ENCODE peak calls at places on chromosomes 5 and 9, in eight cellular contexts. One of them, this sample, is unnamed.

GRCh38 chr9:8221462-8221861 is 421.9 kb upstream of the DMAC1 start:
- DNase-seq in cardiac muscle cell: no peak
- DNase-seq in choroid plexus epithelial cell: no peak
- DNase-seq in psoas muscle: no peak
- DNase-seq in IMR-90: no peak
- DNase-seq in fibroblast of lung: no peak
- DNase-seq in pancreas: no peak
- DNase-seq in upper lobe of right lung: no peak
- DNase-seq in this sample: no peak

GRCh38 chr5:78706825-78707224 is 58.3 kb upstream of the LHFPL2 start:
- DNase-seq in cardiac muscle cell: no peak
- DNase-seq in choroid plexus epithelial cell: peak; percentile 61
- DNase-seq in psoas muscle: no peak
- DNase-seq in IMR-90: peak; percentile 41
- DNase-seq in fibroblast of lung: no peak
- DNase-seq in pancreas: no peak
- DNase-seq in upper lobe of right lung: no peak
- DNase-seq in this sample: no peak

GRCh38 chr5:115920171-115920725 is 42.0 kb upstream of the LVRN start:
- DNase-seq in cardiac muscle cell: no peak
- DNase-seq in choroid plexus epithelial cell: no peak
- DNase-seq in psoas muscle: no peak
- DNase-seq in IMR-90: peak; percentile 43
- DNase-seq in fibroblast of lung: peak; percentile 27
- DNase-seq in pancreas: no peak
- DNase-seq in upper lobe of right lung: no peak
- DNase-seq in this sample: no peak

GRCh38 chr5:69158039-69158438 is 8.9 kb upstream of the CCNB1 start:
- DNase-seq in cardiac muscle cell: no peak
- DNase-seq in choroid plexus epithelial cell: no peak
- DNase-seq in psoas muscle: no peak
- DNase-seq in IMR-90: no peak
- DNase-seq in fibroblast of lung: no peak
- DNase-seq in pancreas: no peak
- DNase-seq in upper lobe of right lung: no peak
- DNase-seq in this sample: no peak

GRCh38 chr9:842918-843468 is 1.5 kb downstream of the DMRT1 start:
- DNase-seq in cardiac muscle cell: no peak
- DNase-seq in choroid plexus epithelial cell: no peak
- DNase-seq in psoas muscle: no peak
- DNase-seq in IMR-90: no peak
- DNase-seq in fibroblast of lung: no peak
- DNase-seq in pancreas: no peak
- DNase-seq in upper lobe of right lung: no peak
- DNase-seq in this sample: no peak

GRCh38 chr9:122354536-122355199 is 16.2 kb upstream of the PTGS1 start:
- DNase-seq in cardiac muscle cell: no peak
- DNase-seq in choroid plexus epithelial cell: no peak
- DNase-seq in psoas muscle: no peak
- DNase-seq in IMR-90: no peak
- DNase-seq in fibroblast of lung: no peak
- DNase-seq in pancreas: no peak
- DNase-seq in upper lobe of right lung: no peak
- DNase-seq in this sample: no peak

GRCh38 chr9:98972641-98973545 is 29.2 kb downstream of the COL15A1 start:
- DNase-seq in cardiac muscle cell: no peak
- DNase-seq in choroid plexus epithelial cell: no peak
- DNase-seq in psoas muscle: no peak
- DNase-seq in IMR-90: no peak
- DNase-seq in fibroblast of lung: no peak
- DNase-seq in pancreas: no peak
- DNase-seq in upper lobe of right lung: no peak
- DNase-seq in this sample: no peak

GRCh38 chr5:14178091-14178490 is 34.9 kb downstream of the TRIO start:
- DNase-seq in cardiac muscle cell: no peak
- DNase-seq in choroid plexus epithelial cell: no peak
- DNase-seq in psoas muscle: no peak
- DNase-seq in IMR-90: no peak
- DNase-seq in fibroblast of lung: no peak
- DNase-seq in pancreas: no peak
- DNase-seq in upper lobe of right lung: no peak
- DNase-seq in this sample: no peak

GRCh38 chr5:181058321-181058720 is 18.3 kb downstream of the BTNL9 start:
- DNase-seq in cardiac muscle cell: no peak
- DNase-seq in choroid plexus epithelial cell: no peak
- DNase-seq in psoas muscle: no peak
- DNase-seq in IMR-90: no peak
- DNase-seq in fibroblast of lung: no peak
- DNase-seq in pancreas: no peak
- DNase-seq in upper lobe of right lung: no peak
- DNase-seq in this sample: no peak

GRCh38 chr5:181054871-181055494 is 14.9 kb downstream of the BTNL9 start:
- DNase-seq in cardiac muscle cell: no peak
- DNase-seq in choroid plexus epithelial cell: no peak
- DNase-seq in psoas muscle: no peak
- DNase-seq in IMR-90: no peak
- DNase-seq in fibroblast of lung: no peak
- DNase-seq in pancreas: no peak
- DNase-seq in upper lobe of right lung: no peak
- DNase-seq in this sample: no peak

GRCh38 chr5:181058786-181059296 is 18.8 kb downstream of the BTNL9 start:
- DNase-seq in cardiac muscle cell: no peak
- DNase-seq in choroid plexus epithelial cell: no peak
- DNase-seq in psoas muscle: no peak
- DNase-seq in IMR-90: no peak
- DNase-seq in fibroblast of lung: no peak
- DNase-seq in pancreas: no peak
- DNase-seq in upper lobe of right lung: no peak
- DNase-seq in this sample: no peak

GRCh38 chr5:181054138-181054537 is 14.1 kb downstream of the BTNL9 start:
- DNase-seq in cardiac muscle cell: no peak
- DNase-seq in choroid plexus epithelial cell: no peak
- DNase-seq in psoas muscle: no peak
- DNase-seq in IMR-90: no peak
- DNase-seq in fibroblast of lung: no peak
- DNase-seq in pancreas: no peak
- DNase-seq in upper lobe of right lung: no peak
- DNase-seq in this sample: no peak

DNA sequence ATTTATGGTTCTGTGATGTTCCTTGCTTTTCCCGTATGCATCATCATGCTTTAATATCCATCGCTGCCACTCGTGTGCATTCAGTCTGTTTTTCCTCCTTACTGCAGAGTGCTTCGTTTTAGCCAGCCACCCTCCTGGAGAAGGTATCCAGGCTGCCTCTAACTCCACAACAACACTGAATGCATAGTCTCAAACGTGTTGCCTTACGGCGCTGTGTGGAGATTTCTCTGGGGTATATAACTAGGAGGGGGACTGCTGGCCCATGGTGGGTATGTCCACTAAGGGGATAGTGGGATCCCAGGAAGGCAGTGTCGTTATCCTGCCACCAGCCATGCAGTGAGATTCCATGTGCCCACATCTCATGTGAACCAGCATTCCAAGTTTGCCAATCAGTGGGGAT is 16.4 kb downstream of the BTNL9 start:
- DNase-seq in cardiac muscle cell: no peak
- DNase-seq in choroid plexus epithelial cell: no peak
- DNase-seq in psoas muscle: no peak
- DNase-seq in IMR-90: no peak
- DNase-seq in fibroblast of lung: no peak
- DNase-seq in pancreas: no peak
- DNase-seq in upper lobe of right lung: no peak
- DNase-seq in this sample: no peak
- TF ChIP-seq CTCF in cardiac muscle cell: no peak
- TF ChIP-seq CTCF in choroid plexus epithelial cell: no peak
- TF ChIP-seq CTCF in psoas muscle: no peak
- TF ChIP-seq CTCF in IMR-90: no peak
- TF ChIP-seq CTCF in fibroblast of lung: no peak
- TF ChIP-seq CTCF in pancreas: no peak
- TF ChIP-seq CTCF in upper lobe of right lung: no peak
- TF ChIP-seq CTCF in this sample: no peak

GRCh38 chr9:136886610-136887597 is 588 bp downstream of the TRAF2 start:
- DNase-seq in cardiac muscle cell: peak; percentile 71
- DNase-seq in choroid plexus epithelial cell: peak; percentile 29
- DNase-seq in psoas muscle: peak; percentile 31
- DNase-seq in IMR-90: peak; percentile 16
- DNase-seq in fibroblast of lung: peak; percentile 18
- DNase-seq in pancreas: no peak
- DNase-seq in upper lobe of right lung: peak; percentile 71
- DNase-seq in this sample: no peak

GRCh38 chr9:136882109-136882946 is 4.0 kb upstream of the TRAF2 start:
- DNase-seq in cardiac muscle cell: no peak
- DNase-seq in choroid plexus epithelial cell: peak; percentile 82
- DNase-seq in psoas muscle: peak; percentile 82
- DNase-seq in IMR-90: peak; percentile 87
- DNase-seq in fibroblast of lung: peak; percentile 64
- DNase-seq in pancreas: peak; percentile 68
- DNase-seq in upper lobe of right lung: no peak
- DNase-seq in this sample: peak; percentile 84

GRCh38 chr9:136889858-136890257 is 3.5 kb downstream of the TRAF2 start:
- DNase-seq in cardiac muscle cell: no peak
- DNase-seq in choroid plexus epithelial cell: no peak
- DNase-seq in psoas muscle: no peak
- DNase-seq in IMR-90: no peak
- DNase-seq in fibroblast of lung: no peak
- DNase-seq in pancreas: no peak
- DNase-seq in upper lobe of right lung: no peak
- DNase-seq in this sample: no peak

GRCh38 chr9:136888454-136888853 is 2.1 kb downstream of the TRAF2 start:
- DNase-seq in cardiac muscle cell: no peak
- DNase-seq in choroid plexus epithelial cell: no peak
- DNase-seq in psoas muscle: no peak
- DNase-seq in IMR-90: no peak
- DNase-seq in fibroblast of lung: no peak
- DNase-seq in pancreas: no peak
- DNase-seq in upper lobe of right lung: no peak
- DNase-seq in this sample: no peak

DNA sequence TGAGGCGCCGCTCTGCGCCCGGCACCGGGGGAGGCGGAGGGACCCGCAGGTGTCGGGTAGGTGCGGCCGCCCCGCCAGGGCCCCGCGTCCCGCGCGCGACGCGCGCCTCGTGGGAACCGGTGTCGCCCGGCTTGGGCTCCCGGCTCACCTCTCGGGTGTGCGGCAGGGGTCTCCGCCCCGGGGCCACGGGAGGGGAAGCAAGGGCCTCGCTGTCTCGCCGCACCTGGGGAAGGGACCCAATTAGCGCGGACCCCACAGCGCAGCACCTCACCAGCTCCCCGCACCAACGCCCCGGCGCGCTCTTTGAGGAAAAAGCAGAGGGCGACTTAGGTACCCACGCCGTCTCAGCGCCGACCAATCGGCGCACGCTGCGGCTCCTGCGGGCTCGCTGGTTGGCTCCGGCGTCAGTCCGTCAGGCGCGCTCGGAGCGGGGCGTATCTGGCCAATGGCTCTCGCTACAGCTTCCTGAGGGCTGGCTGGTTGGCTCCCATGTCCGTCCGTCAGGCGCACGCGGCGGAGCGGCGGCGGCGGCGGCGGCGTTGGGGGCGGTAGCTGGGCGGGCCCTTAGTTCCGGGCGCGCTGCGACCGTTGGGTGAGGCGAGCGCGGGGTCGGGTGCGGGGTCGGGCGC is at the start of gene TRAF2:
- DNase-seq in cardiac muscle cell: peak; percentile 98
- DNase-seq in choroid plexus epithelial cell: peak; percentile 100
- DNase-seq in psoas muscle: peak; percentile 98
- DNase-seq in IMR-90: peak; percentile 99
- DNase-seq in fibroblast of lung: peak; percentile 99
- DNase-seq in pancreas: peak; percentile 99
- DNase-seq in upper lobe of right lung: peak; percentile 99
- DNase-seq in this sample: peak; percentile 95
- TF ChIP-seq CTCF in cardiac muscle cell: no peak
- TF ChIP-seq CTCF in choroid plexus epithelial cell: no peak
- TF ChIP-seq CTCF in psoas muscle: no peak
- TF ChIP-seq CTCF in IMR-90: no peak
- TF ChIP-seq CTCF in fibroblast of lung: no peak
- TF ChIP-seq CTCF in pancreas: no peak
- TF ChIP-seq CTCF in upper lobe of right lung: no peak
- TF ChIP-seq CTCF in this sample: no peak

GRCh38 chr5:98770158-98770910 is 3.1 kb upstream of the RGMB start:
- DNase-seq in cardiac muscle cell: peak; percentile 53
- DNase-seq in choroid plexus epithelial cell: peak; percentile 83
- DNase-seq in psoas muscle: peak; percentile 45
- DNase-seq in IMR-90: peak; percentile 66
- DNase-seq in fibroblast of lung: peak; percentile 82
- DNase-seq in pancreas: peak; percentile 56
- DNase-seq in upper lobe of right lung: peak; percentile 72
- DNase-seq in this sample: no peak

GRCh38 chr5:98769256-98770157 is 4.0 kb upstream of the RGMB start:
- DNase-seq in cardiac muscle cell: peak; percentile 35
- DNase-seq in choroid plexus epithelial cell: peak; percentile 80
- DNase-seq in psoas muscle: peak; percentile 35
- DNase-seq in IMR-90: peak; percentile 92
- DNase-seq in fibroblast of lung: peak; percentile 76
- DNase-seq in pancreas: peak; percentile 48
- DNase-seq in upper lobe of right lung: peak; percentile 72
- DNase-seq in this sample: no peak

GRCh38 chr5:98768160-98769005 is 5.1 kb upstream of the RGMB start:
- DNase-seq in cardiac muscle cell: peak; percentile 71
- DNase-seq in choroid plexus epithelial cell: peak; percentile 73
- DNase-seq in psoas muscle: peak; percentile 23
- DNase-seq in IMR-90: peak; percentile 73
- DNase-seq in fibroblast of lung: peak; percentile 76
- DNase-seq in pancreas: peak; percentile 46
- DNase-seq in upper lobe of right lung: peak; percentile 62
- DNase-seq in this sample: no peak

GRCh38 chr5:98767563-98767962 is 5.9 kb upstream of the RGMB start:
- DNase-seq in cardiac muscle cell: no peak
- DNase-seq in choroid plexus epithelial cell: no peak
- DNase-seq in psoas muscle: no peak
- DNase-seq in IMR-90: peak; percentile 13
- DNase-seq in fibroblast of lung: no peak
- DNase-seq in pancreas: no peak
- DNase-seq in upper lobe of right lung: no peak
- DNase-seq in this sample: no peak

DNA sequence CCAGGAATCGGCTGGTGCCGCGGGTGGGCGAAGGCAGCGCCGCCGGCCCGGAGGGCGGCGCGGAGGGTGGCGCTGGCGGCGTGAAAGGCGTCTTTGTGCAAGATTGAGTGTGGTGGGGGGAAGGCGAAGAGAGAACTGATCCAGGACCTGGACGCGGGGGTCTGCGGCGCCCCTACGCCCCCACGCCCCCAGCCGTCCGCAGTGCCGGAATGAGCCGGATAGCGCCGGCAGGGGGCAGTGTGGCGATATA is 4.5 kb upstream of the RGMB start:
- DNase-seq in cardiac muscle cell: peak; percentile 63
- DNase-seq in choroid plexus epithelial cell: no peak
- DNase-seq in psoas muscle: peak; percentile 50
- DNase-seq in IMR-90: no peak
- DNase-seq in fibroblast of lung: no peak
- DNase-seq in pancreas: no peak
- DNase-seq in upper lobe of right lung: peak; percentile 73
- DNase-seq in this sample: no peak
- TF ChIP-seq CTCF in cardiac muscle cell: peak; percentile 74
- TF ChIP-seq CTCF in choroid plexus epithelial cell: peak; percentile 75
- TF ChIP-seq CTCF in psoas muscle: peak; percentile 60
- TF ChIP-seq CTCF in IMR-90: peak; percentile 66
- TF ChIP-seq CTCF in fibroblast of lung: peak; percentile 69
- TF ChIP-seq CTCF in pancreas: peak; percentile 51
- TF ChIP-seq CTCF in upper lobe of right lung: peak; percentile 56
- TF ChIP-seq CTCF in this sample: no peak

DNA sequence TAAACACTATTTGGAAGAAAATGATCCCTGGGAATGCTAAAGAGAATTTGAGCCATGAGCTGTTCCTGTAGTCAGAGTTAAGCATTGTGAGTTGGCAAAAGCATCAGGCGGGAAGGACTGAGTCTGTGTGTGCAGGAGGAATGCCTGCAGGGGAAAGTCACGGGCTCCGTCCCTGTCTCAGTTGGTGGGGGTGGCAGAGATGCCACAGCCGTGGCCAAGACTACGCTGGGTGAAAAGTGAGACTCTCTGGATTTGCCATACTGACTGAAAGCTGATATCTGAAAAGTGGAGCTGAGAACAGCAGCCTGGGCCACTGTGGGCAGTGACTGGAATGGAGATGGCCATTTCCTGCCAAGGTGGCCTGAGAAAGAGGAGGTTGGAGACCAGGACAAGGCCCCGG is 37.1 kb downstream of the SYK start:
- DNase-seq in cardiac muscle cell: no peak
- DNase-seq in choroid plexus epithelial cell: no peak
- DNase-seq in psoas muscle: no peak
- DNase-seq in IMR-90: no peak
- DNase-seq in fibroblast of lung: no peak
- DNase-seq in pancreas: no peak
- DNase-seq in upper lobe of right lung: no peak
- DNase-seq in this sample: no peak
- TF ChIP-seq CTCF in cardiac muscle cell: no peak
- TF ChIP-seq CTCF in choroid plexus epithelial cell: no peak
- TF ChIP-seq CTCF in psoas muscle: no peak
- TF ChIP-seq CTCF in IMR-90: no peak
- TF ChIP-seq CTCF in fibroblast of lung: no peak
- TF ChIP-seq CTCF in pancreas: no peak
- TF ChIP-seq CTCF in upper lobe of right lung: no peak
- TF ChIP-seq CTCF in this sample: no peak